ENCODE peak calls at places on chromosomes 13 and 19, in nine cellular contexts. One of them, this sample, is unnamed.

GRCh38 chr19:29245221-29245620 is 32.3 kb upstream of the UQCRFS1 start:
- DNase-seq in left ventricle myocardium inferior: no peak
- DNase-seq in tibial artery: no peak
- DNase-seq in lower leg skin: no peak
- DNase-seq in mucosa of descending colon: no peak
- DNase-seq in lung: no peak
- DNase-seq in psoas muscle: no peak
- DNase-seq in fibroblast of the aortic adventitia: no peak
- DNase-seq in heart left ventricle: no peak
- DNase-seq in this sample: no peak

GRCh38 chr19:51078731-51079130 is 4.0 kb downstream of the KLK14 start:
- DNase-seq in left ventricle myocardium inferior: no peak
- DNase-seq in tibial artery: no peak
- DNase-seq in lower leg skin: peak; percentile 78
- DNase-seq in mucosa of descending colon: no peak
- DNase-seq in lung: no peak
- DNase-seq in psoas muscle: no peak
- DNase-seq in fibroblast of the aortic adventitia: no peak
- DNase-seq in heart left ventricle: no peak
- DNase-seq in this sample: no peak

GRCh38 chr13:111115051-111115840 is at the start of gene ARHGEF7:
- DNase-seq in left ventricle myocardium inferior: no peak
- DNase-seq in tibial artery: peak; percentile 74
- DNase-seq in lower leg skin: peak; percentile 86
- DNase-seq in mucosa of descending colon: no peak
- DNase-seq in lung: no peak
- DNase-seq in psoas muscle: peak; percentile 66
- DNase-seq in fibroblast of the aortic adventitia: no peak
- DNase-seq in heart left ventricle: peak; percentile 27
- DNase-seq in this sample: no peak

GRCh38 chr13:33228645-33229445 is 56.7 kb downstream of the STARD13 start:
- DNase-seq in left ventricle myocardium inferior: no peak
- DNase-seq in tibial artery: no peak
- DNase-seq in lower leg skin: no peak
- DNase-seq in mucosa of descending colon: no peak
- DNase-seq in lung: no peak
- DNase-seq in psoas muscle: no peak
- DNase-seq in fibroblast of the aortic adventitia: peak; percentile 74
- DNase-seq in heart left ventricle: no peak
- DNase-seq in this sample: no peak

GRCh38 chr19:3065675-3066357 is 3.5 kb upstream of the TLE5 start:
- DNase-seq in left ventricle myocardium inferior: no peak
- DNase-seq in tibial artery: no peak
- DNase-seq in lower leg skin: no peak
- DNase-seq in mucosa of descending colon: peak; percentile 80
- DNase-seq in lung: no peak
- DNase-seq in psoas muscle: no peak
- DNase-seq in fibroblast of the aortic adventitia: no peak
- DNase-seq in heart left ventricle: no peak
- DNase-seq in this sample: no peak

GRCh38 chr19:2282062-2282861 is at the start of gene PEAK3:
- DNase-seq in left ventricle myocardium inferior: peak; percentile 87
- DNase-seq in tibial artery: peak; percentile 84
- DNase-seq in lower leg skin: peak; percentile 96
- DNase-seq in mucosa of descending colon: peak; percentile 90
- DNase-seq in lung: peak; percentile 82
- DNase-seq in psoas muscle: peak; percentile 85
- DNase-seq in fibroblast of the aortic adventitia: no peak
- DNase-seq in heart left ventricle: peak; percentile 83
- DNase-seq in this sample: no peak

GRCh38 chr13:110001622-110002275 is 215.4 kb upstream of the IRS2 start:
- DNase-seq in left ventricle myocardium inferior: no peak
- DNase-seq in tibial artery: no peak
- DNase-seq in lower leg skin: no peak
- DNase-seq in mucosa of descending colon: no peak
- DNase-seq in lung: no peak
- DNase-seq in psoas muscle: no peak
- DNase-seq in fibroblast of the aortic adventitia: peak; percentile 69
- DNase-seq in heart left ventricle: no peak
- DNase-seq in this sample: no peak

GRCh38 chr19:32199501-32200040 is 145.8 kb upstream of the ZNF507 start:
- DNase-seq in left ventricle myocardium inferior: no peak
- DNase-seq in tibial artery: peak; percentile 40
- DNase-seq in lower leg skin: peak; percentile 66
- DNase-seq in mucosa of descending colon: no peak
- DNase-seq in lung: peak; percentile 15
- DNase-seq in psoas muscle: no peak
- DNase-seq in fibroblast of the aortic adventitia: no peak
- DNase-seq in heart left ventricle: no peak
- DNase-seq in this sample: no peak

GRCh38 chr19:1860821-1861598 is 2.4 kb downstream of the KLF16 start:
- DNase-seq in left ventricle myocardium inferior: no peak
- DNase-seq in tibial artery: no peak
- DNase-seq in lower leg skin: no peak
- DNase-seq in mucosa of descending colon: no peak
- DNase-seq in lung: no peak
- DNase-seq in psoas muscle: no peak
- DNase-seq in fibroblast of the aortic adventitia: no peak
- DNase-seq in heart left ventricle: no peak
- DNase-seq in this sample: no peak

GRCh38 chr19:48969276-48970138 is 4.4 kb downstream of the FTL start:
- DNase-seq in left ventricle myocardium inferior: no peak
- DNase-seq in tibial artery: no peak
- DNase-seq in lower leg skin: no peak
- DNase-seq in mucosa of descending colon: no peak
- DNase-seq in lung: no peak
- DNase-seq in psoas muscle: no peak
- DNase-seq in fibroblast of the aortic adventitia: peak; percentile 51
- DNase-seq in heart left ventricle: no peak
- DNase-seq in this sample: no peak

GRCh38 chr13:107650081-107650701 is 565.1 kb downstream of the LIG4 start:
- DNase-seq in left ventricle myocardium inferior: peak; percentile 13
- DNase-seq in tibial artery: no peak
- DNase-seq in lower leg skin: no peak
- DNase-seq in mucosa of descending colon: no peak
- DNase-seq in lung: peak; percentile 32
- DNase-seq in psoas muscle: peak; percentile 55
- DNase-seq in fibroblast of the aortic adventitia: peak; percentile 50
- DNase-seq in heart left ventricle: peak; percentile 12
- DNase-seq in this sample: peak; percentile 10

GRCh38 chr13:106089251-106089940 is 446.1 kb downstream of the EFNB2 start:
- DNase-seq in left ventricle myocardium inferior: no peak
- DNase-seq in tibial artery: no peak
- DNase-seq in lower leg skin: no peak
- DNase-seq in mucosa of descending colon: no peak
- DNase-seq in lung: no peak
- DNase-seq in psoas muscle: no peak
- DNase-seq in fibroblast of the aortic adventitia: peak; percentile 34
- DNase-seq in heart left ventricle: no peak
- DNase-seq in this sample: no peak

GRCh38 chr13:106087201-106087600 is 448.3 kb downstream of the EFNB2 start:
- DNase-seq in left ventricle myocardium inferior: no peak
- DNase-seq in tibial artery: no peak
- DNase-seq in lower leg skin: no peak
- DNase-seq in mucosa of descending colon: no peak
- DNase-seq in lung: no peak
- DNase-seq in psoas muscle: no peak
- DNase-seq in fibroblast of the aortic adventitia: no peak
- DNase-seq in heart left ventricle: no peak
- DNase-seq in this sample: no peak

GRCh38 chr13:106088094-106088493 is 447.4 kb downstream of the EFNB2 start:
- DNase-seq in left ventricle myocardium inferior: no peak
- DNase-seq in tibial artery: no peak
- DNase-seq in lower leg skin: no peak
- DNase-seq in mucosa of descending colon: no peak
- DNase-seq in lung: no peak
- DNase-seq in psoas muscle: no peak
- DNase-seq in fibroblast of the aortic adventitia: no peak
- DNase-seq in heart left ventricle: no peak
- DNase-seq in this sample: no peak

GRCh38 chr13:106078191-106078590 is 457.3 kb downstream of the EFNB2 start:
- DNase-seq in left ventricle myocardium inferior: no peak
- DNase-seq in tibial artery: no peak
- DNase-seq in lower leg skin: no peak
- DNase-seq in mucosa of descending colon: no peak
- DNase-seq in lung: no peak
- DNase-seq in psoas muscle: no peak
- DNase-seq in fibroblast of the aortic adventitia: peak; percentile 11
- DNase-seq in heart left ventricle: no peak
- DNase-seq in this sample: peak; percentile 3

GRCh38 chr13:106083620-106084350 is 451.7 kb downstream of the EFNB2 start:
- DNase-seq in left ventricle myocardium inferior: no peak
- DNase-seq in tibial artery: no peak
- DNase-seq in lower leg skin: no peak
- DNase-seq in mucosa of descending colon: no peak
- DNase-seq in lung: no peak
- DNase-seq in psoas muscle: no peak
- DNase-seq in fibroblast of the aortic adventitia: peak; percentile 49
- DNase-seq in heart left ventricle: peak; percentile 17
- DNase-seq in this sample: no peak
- TF ChIP-seq CTCF in left ventricle myocardium inferior: peak; percentile 69
- TF ChIP-seq CTCF in tibial artery: peak; percentile 17
- TF ChIP-seq CTCF in lower leg skin: no peak
- TF ChIP-seq CTCF in mucosa of descending colon: no peak
- TF ChIP-seq CTCF in lung: peak; percentile 34
- TF ChIP-seq CTCF in psoas muscle: peak; percentile 43
- TF ChIP-seq CTCF in fibroblast of the aortic adventitia: peak; percentile 78
- TF ChIP-seq CTCF in heart left ventricle: peak; percentile 62
- TF ChIP-seq CTCF in this sample: peak; percentile 77

DNA sequence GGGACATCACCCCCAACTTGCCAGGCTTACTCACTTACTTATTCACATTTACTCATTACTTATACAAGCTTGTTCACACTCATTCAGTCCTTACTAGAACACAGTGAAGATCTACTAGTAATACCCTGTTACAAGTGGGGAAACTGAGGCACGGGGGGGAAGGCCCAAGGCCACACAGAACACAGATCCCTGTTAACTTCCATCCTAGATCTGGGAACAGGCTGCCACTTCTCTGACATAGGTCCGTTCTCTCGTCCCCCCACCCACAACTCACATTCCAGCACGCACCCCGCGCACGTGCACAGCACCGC is 1.5 kb upstream of the NRTN start:
- DNase-seq in left ventricle myocardium inferior: no peak
- DNase-seq in tibial artery: no peak
- DNase-seq in lower leg skin: no peak
- DNase-seq in mucosa of descending colon: no peak
- DNase-seq in lung: no peak
- DNase-seq in psoas muscle: no peak
- DNase-seq in fibroblast of the aortic adventitia: no peak
- DNase-seq in heart left ventricle: no peak
- DNase-seq in this sample: no peak
- H3K4me3 ChIP-seq in left ventricle myocardium inferior: peak overlapping the region; percentile 65
- H3K4me3 ChIP-seq in tibial artery: peak overlapping the region; percentile 2
- H3K4me3 ChIP-seq in lower leg skin: no peak overlapping the region
- H3K4me3 ChIP-seq in mucosa of descending colon: no peak overlapping the region
- H3K4me3 ChIP-seq in lung: no peak overlapping the region
- H3K4me3 ChIP-seq in psoas muscle: peak overlapping the region; percentile 43
- H3K4me3 ChIP-seq in fibroblast of the aortic adventitia: peak overlapping the region; percentile 48
- H3K4me3 ChIP-seq in heart left ventricle: peak overlapping the region; percentile 36
- H3K4me3 ChIP-seq in this sample: peak overlapping the region; percentile 33

GRCh38 chr19:39940221-39940833 is 5.9 kb upstream of the FCGBP start:
- DNase-seq in left ventricle myocardium inferior: no peak
- DNase-seq in tibial artery: no peak
- DNase-seq in lower leg skin: no peak
- DNase-seq in mucosa of descending colon: no peak
- DNase-seq in lung: no peak
- DNase-seq in psoas muscle: no peak
- DNase-seq in fibroblast of the aortic adventitia: no peak
- DNase-seq in heart left ventricle: no peak
- DNase-seq in this sample: no peak
- TF ChIP-seq CTCF in left ventricle myocardium inferior: no peak
- TF ChIP-seq CTCF in tibial artery: no peak
- TF ChIP-seq CTCF in lower leg skin: no peak
- TF ChIP-seq CTCF in mucosa of descending colon: no peak
- TF ChIP-seq CTCF in lung: no peak
- TF ChIP-seq CTCF in psoas muscle: no peak
- TF ChIP-seq CTCF in fibroblast of the aortic adventitia: no peak
- TF ChIP-seq CTCF in heart left ventricle: no peak
- TF ChIP-seq CTCF in this sample: no peak

GRCh38 chr19:58056861-58057260 is 2.2 kb upstream of the ZNF135 start:
- DNase-seq in left ventricle myocardium inferior: no peak
- DNase-seq in tibial artery: no peak
- DNase-seq in lower leg skin: no peak
- DNase-seq in mucosa of descending colon: no peak
- DNase-seq in lung: no peak
- DNase-seq in psoas muscle: no peak
- DNase-seq in fibroblast of the aortic adventitia: no peak
- DNase-seq in heart left ventricle: no peak
- DNase-seq in this sample: no peak

GRCh38 chr19:58055483-58055874 is 3.6 kb upstream of the ZNF135 start:
- DNase-seq in left ventricle myocardium inferior: no peak
- DNase-seq in tibial artery: no peak
- DNase-seq in lower leg skin: no peak
- DNase-seq in mucosa of descending colon: no peak
- DNase-seq in lung: no peak
- DNase-seq in psoas muscle: no peak
- DNase-seq in fibroblast of the aortic adventitia: no peak
- DNase-seq in heart left ventricle: no peak
- DNase-seq in this sample: no peak

GRCh38 chr19:58053480-58054156 is 5.5 kb upstream of the ZNF135 start:
- DNase-seq in left ventricle myocardium inferior: no peak
- DNase-seq in tibial artery: no peak
- DNase-seq in lower leg skin: no peak
- DNase-seq in mucosa of descending colon: no peak
- DNase-seq in lung: no peak
- DNase-seq in psoas muscle: no peak
- DNase-seq in fibroblast of the aortic adventitia: no peak
- DNase-seq in heart left ventricle: no peak
- DNase-seq in this sample: no peak

GRCh38 chr19:58056261-58056660 is 2.8 kb upstream of the ZNF135 start:
- DNase-seq in left ventricle myocardium inferior: no peak
- DNase-seq in tibial artery: no peak
- DNase-seq in lower leg skin: no peak
- DNase-seq in mucosa of descending colon: no peak
- DNase-seq in lung: no peak
- DNase-seq in psoas muscle: no peak
- DNase-seq in fibroblast of the aortic adventitia: no peak
- DNase-seq in heart left ventricle: no peak
- DNase-seq in this sample: no peak

DNA sequence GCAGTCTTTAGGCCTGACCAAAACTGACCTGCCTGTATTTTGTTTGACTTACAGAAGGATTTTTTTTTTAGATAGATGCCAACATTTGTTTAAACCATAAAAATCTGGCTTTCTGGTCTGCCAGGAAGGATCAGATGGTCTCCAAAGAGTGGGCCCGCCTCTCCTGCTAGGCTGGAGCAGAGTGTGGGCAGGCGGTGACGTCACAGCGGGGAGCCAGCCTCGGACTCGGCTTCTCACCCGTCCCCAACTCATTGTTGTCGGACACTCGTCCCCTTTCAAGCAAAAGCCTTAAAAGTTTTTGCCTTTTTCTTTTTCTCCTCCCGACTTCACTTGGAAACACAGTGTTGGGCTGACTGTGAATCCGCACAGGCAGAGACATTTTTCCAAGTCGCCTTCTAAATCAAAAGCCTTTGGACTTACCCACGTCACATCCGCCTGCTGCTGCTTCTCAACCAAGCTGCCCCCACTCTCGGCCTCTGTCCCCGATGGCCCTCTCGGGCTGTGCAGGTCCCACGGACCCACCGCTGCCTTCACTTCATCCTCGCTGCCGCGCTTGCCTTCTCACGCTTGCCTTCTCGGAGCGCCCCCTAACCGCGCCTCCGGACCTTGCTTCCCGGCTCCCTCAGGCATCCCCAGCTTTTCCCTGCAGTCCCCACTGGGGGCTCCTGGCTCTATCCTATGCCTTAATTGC is 4.1 kb upstream of the ZNF135 start:
- DNase-seq in left ventricle myocardium inferior: peak; percentile 51
- DNase-seq in tibial artery: no peak
- DNase-seq in lower leg skin: no peak
- DNase-seq in mucosa of descending colon: no peak
- DNase-seq in lung: no peak
- DNase-seq in psoas muscle: no peak
- DNase-seq in fibroblast of the aortic adventitia: no peak
- DNase-seq in heart left ventricle: peak; percentile 65
- DNase-seq in this sample: no peak
- H3K4me3 ChIP-seq in left ventricle myocardium inferior: peak overlapping the region; percentile 67
- H3K4me3 ChIP-seq in tibial artery: peak overlapping the region; percentile 36
- H3K4me3 ChIP-seq in lower leg skin: no peak overlapping the region
- H3K4me3 ChIP-seq in mucosa of descending colon: no peak overlapping the region
- H3K4me3 ChIP-seq in lung: peak overlapping the region; percentile 14
- H3K4me3 ChIP-seq in psoas muscle: peak overlapping the region; percentile 57
- H3K4me3 ChIP-seq in fibroblast of the aortic adventitia: no peak overlapping the region
- H3K4me3 ChIP-seq in heart left ventricle: peak overlapping the region; percentile 64
- H3K4me3 ChIP-seq in this sample: peak overlapping the region; percentile 41

This sample was measured in retinal pigment epithelial cell.